ENCODE peak calls at places on chromosome 16, in four cellular contexts. T is sigmoid colon; B is GF-D8; O is stimulated activated CD4-positive, alpha-beta T cell treated with anti-CD3 and anti-CD28 coated beads, Interleukin-12 subunit alpha, Interleukin-12 subunit beta, amount 100 ng/mL, for 4 hours. K is an unnamed sample.

GRCh38 chr16:19304670-19305240 is 19.2 kb downstream of the CLEC19A start:
- DNase-seq in O (no peak), B (no peak), T (no peak), K (no peak)

GRCh38 chr16:14562691-14563491 is 67.2 kb downstream of the PARN start:
- DNase-seq in T (peak; percentile 68), B (no peak), O (no peak), K (no peak)

GRCh38 chr16:53433930-53434435 is 288 bp upstream of the RBL2 start:
- DNase-seq in O (no peak), B (peak; percentile 45), T (no peak), K (no peak)

GRCh38 chr16:68079616-68080344 is 5.4 kb upstream of the NFATC3 start:
- DNase-seq in T (peak; percentile 84), O (peak; percentile 57), B (peak; percentile 97), K (peak; percentile 75)

GRCh38 chr16:49799172-49799571 is 56.7 kb downstream of the ZNF423 start:
- DNase-seq in O (no peak), B (no peak), T (no peak), K (no peak)

GRCh38 chr16:67910162-67910561 is 17.1 kb downstream of the PSKH1 start:
- DNase-seq in B (no peak), O (no peak), T (no peak), K (no peak)

GRCh38 chr16:48676836-48677235 is 66.9 kb upstream of the N4BP1 start:
- DNase-seq in T (no peak), O (no peak), B (no peak), K (no peak)

GRCh38 chr16:89330177-89330856 is 112.8 kb downstream of the ZNF778 start:
- DNase-seq in O (no peak), B (no peak), T (no peak), K (no peak)

GRCh38 chr16:53080345-53081031 is 25.7 kb downstream of the CHD9 start:
- DNase-seq in B (no peak), T (peak; percentile 88), O (no peak), K (peak; percentile 79)

GRCh38 chr16:30136971-30137601 is 14.1 kb upstream of the MAPK3 start:
- DNase-seq in O (no peak), B (peak; percentile 26), T (no peak), K (no peak)

GRCh38 chr16:30113031-30113710 is at the start of gene GDPD3:
- DNase-seq in O (no peak), T (no peak), B (no peak), K (no peak)

GRCh38 chr16:79770244-79771064 is 169.9 kb upstream of the MAF start:
- DNase-seq in B (no peak), T (peak; percentile 96), O (peak; percentile 64), K (peak; percentile 86)

GRCh38 chr16:18803569-18804462 is 2.5 kb upstream of the ARL6IP1 start:
- DNase-seq in B (peak; percentile 52), T (no peak), O (no peak), K (no peak)

GRCh38 chr16:56729351-56729735 is 586 bp upstream of the NUP93 start:
- DNase-seq in T (no peak), O (no peak), B (no peak), K (no peak)

GRCh38 chr16:88012360-88012759 is 61.1 kb downstream of the BANP start:
- DNase-seq in O (no peak), B (no peak), T (no peak), K (peak; percentile 58)

GRCh38 chr16:48054881-48055601 is 100.8 kb downstream of the ABCC12 start:
- DNase-seq in T (no peak), B (no peak), O (peak; percentile 2), K (peak; percentile 16)

GRCh38 chr16:56671706-56672105 is 2.1 kb downstream of the MT1H start:
- DNase-seq in B (no peak), O (no peak), T (no peak), K (no peak)

GRCh38 chr16:54347961-54348360 is 61.4 kb upstream of the IRX3 start:
- DNase-seq in T (peak; percentile 6), B (no peak), O (no peak), K (no peak)

GRCh38 chr16:31530405-31530804 is 2.7 kb downstream of the AHSP start:
- DNase-seq in B (no peak), O (no peak), T (no peak), K (no peak)

GRCh38 chr16:27625050-27625697 is 75.2 kb downstream of the KATNIP start:
- DNase-seq in T (no peak), O (no peak), B (peak; percentile 31), K (no peak)

GRCh38 chr16:2952679-2953078 is 11.4 kb upstream of the KREMEN2 start:
- DNase-seq in O (no peak), B (no peak), T (no peak), K (no peak)

GRCh38 chr16:4664538-4665418 is 28.6 kb upstream of the NUDT16L1 start:
- DNase-seq in O (peak; percentile 37), T (no peak), B (peak; percentile 76), K (no peak)

GRCh38 chr16:16960785-16961184 is 510.0 kb downstream of the XYLT1 start:
- DNase-seq in O (no peak), B (no peak), T (no peak), K (no peak)

GRCh38 chr16:47644166-47644565 is 183.0 kb downstream of the PHKB start:
- DNase-seq in T (no peak), O (no peak), B (no peak), K (no peak)

GRCh38 chr16:67278773-67279295 is 498 bp upstream of the PLEKHG4 start:
- DNase-seq in O (no peak), T (no peak), B (no peak), K (no peak)

GRCh38 chr16:17776888-17777287 is 306.1 kb upstream of the XYLT1 start:
- DNase-seq in O (no peak), T (no peak), B (no peak), K (no peak)

GRCh38 chr16:3904875-3905274 is 24.4 kb upstream of the CREBBP start:
- DNase-seq in T (no peak), O (no peak), B (no peak), K (no peak)

GRCh38 chr16:13902677-13903076 is 17.3 kb upstream of the ERCC4 start:
- DNase-seq in O (no peak), B (no peak), T (no peak), K (no peak)

GRCh38 chr16:87789437-87790277 is 23.9 kb upstream of the KLHDC4 start:
- DNase-seq in B (no peak), O (no peak), T (peak; percentile 84), K (no peak)

GRCh38 chr16:23865853-23866252 is 30.1 kb downstream of the PRKCB start:
- DNase-seq in B (no peak), O (no peak), T (no peak), K (no peak)

GRCh38 chr16:57096793-57097192 is 4.4 kb downstream of the CPNE2 start:
- DNase-seq in B (no peak), O (no peak), T (no peak), K (no peak)

GRCh38 chr16:76214856-76215255 is 62.3 kb upstream of the CNTNAP4 start:
- DNase-seq in O (no peak), T (no peak), B (no peak), K (no peak)

GRCh38 chr16:2836646-2837508 is 6.8 kb downstream of the ZG16B start:
- DNase-seq in B (no peak), O (no peak), T (no peak), K (no peak)

GRCh38 chr16:24085665-24086064 is 170.5 kb upstream of the CACNG3 start:
- DNase-seq in T (no peak), O (no peak), B (no peak), K (no peak)

K was measured in lower leg skin.